ENCODE peak calls at places on chromosomes 4 and X, in seven cellular contexts. B is BE2C, A is A549, T is B cell, E is progenitor cell of endocrine pancreas, J is pancreas, O is type B pancreatic cell. I is an unnamed sample.

GRCh38 chrX:150035531-150035930 is 97.2 kb upstream of the EOLA2 start:
- DNase-seq in B (no peak), A (peak), T (no peak), E (no peak), J (no peak), O (no peak), I (no peak)

GRCh38 chr4:37666625-37667071 is 19.5 kb downstream of the RELL1 start:
- DNase-seq in B (no peak), A (peak), T (no peak), E (no peak), J (no peak), O (no peak), I (no peak)

GRCh38 chr4:176270669-176271068 is 1.6 kb upstream of the ASB5 start:
- DNase-seq in B (peak), A (peak), T (no peak), E (no peak), J (no peak), O (no peak), I (no peak)

GRCh38 chr4:159607824-159608223 is 504.9 kb downstream of the RAPGEF2 start:
- DNase-seq in B (no peak), A (no peak), T (no peak), E (no peak), J (no peak), O (no peak), I (no peak)

GRCh38 chr4:110611968-110612447 is 10.9 kb downstream of the PITX2 start:
- DNase-seq in B (no peak), A (no peak), T (no peak), E (no peak), J (no peak), O (no peak), I (no peak)

GRCh38 chr4:136847881-136848621 is 684.2 kb downstream of the PCDH18 start:
- DNase-seq in B (no peak), A (no peak), T (no peak), E (no peak), J (no peak), O (no peak), I (no peak)

GRCh38 chr4:68366600-68366999 is 16.7 kb upstream of the YTHDC1 start:
- DNase-seq in B (no peak), A (no peak), T (no peak), E (no peak), J (no peak), O (no peak), I (no peak)

GRCh38 chr4:153327247-153327646 is 17.2 kb upstream of the MND1 start:
- DNase-seq in B (no peak), A (no peak), T (no peak), E (no peak), J (no peak), O (no peak), I (no peak)

GRCh38 chrX:56736219-56736618 is 7.2 kb downstream of the NBDY start:
- DNase-seq in B (no peak), A (no peak), T (no peak), E (no peak), J (no peak), O (no peak), I (no peak)

GRCh38 chr4:142293536-142293935 is 552.6 kb downstream of the INPP4B start:
- DNase-seq in B (no peak), A (no peak), T (no peak), E (no peak), J (no peak), O (no peak), I (no peak)

DNA sequence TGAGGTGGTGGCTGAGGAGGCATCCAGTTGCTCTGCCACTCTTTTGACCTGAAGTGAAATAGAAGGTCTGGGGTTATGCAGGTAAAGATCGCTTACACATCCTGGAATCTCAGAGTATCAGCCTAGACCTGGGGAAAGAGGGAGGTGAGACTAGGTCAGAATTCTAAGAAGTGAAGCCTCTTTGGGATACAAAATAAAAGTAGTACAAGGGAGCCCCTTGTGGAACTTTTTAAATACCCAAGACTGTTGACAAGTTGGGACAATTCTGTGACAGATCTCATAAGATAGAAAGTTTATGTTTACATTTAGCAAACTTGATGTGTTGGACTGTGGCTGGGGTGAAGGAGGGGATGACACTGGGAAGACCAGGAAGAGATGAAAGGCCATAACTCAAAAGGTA is 263.2 kb downstream of the SPRY1 start:
- DNase-seq in B (no peak), A (peak), T (no peak), E (no peak), J (no peak), O (no peak), I (no peak)
- TF ChIP-seq CTCF in B (no peak), A (peak), T (peak), E (peak), J (no peak), O (peak), I (peak)

GRCh38 chrX:125436855-125437254 is 117.2 kb downstream of the TEX13C start:
- DNase-seq in B (no peak), A (peak), T (no peak), E (no peak), J (no peak), O (no peak), I (no peak)
- TF ChIP-seq CTCF in B (peak), A (peak), T (no peak), E (peak), J (no peak), O (peak), I (no peak)

DNA sequence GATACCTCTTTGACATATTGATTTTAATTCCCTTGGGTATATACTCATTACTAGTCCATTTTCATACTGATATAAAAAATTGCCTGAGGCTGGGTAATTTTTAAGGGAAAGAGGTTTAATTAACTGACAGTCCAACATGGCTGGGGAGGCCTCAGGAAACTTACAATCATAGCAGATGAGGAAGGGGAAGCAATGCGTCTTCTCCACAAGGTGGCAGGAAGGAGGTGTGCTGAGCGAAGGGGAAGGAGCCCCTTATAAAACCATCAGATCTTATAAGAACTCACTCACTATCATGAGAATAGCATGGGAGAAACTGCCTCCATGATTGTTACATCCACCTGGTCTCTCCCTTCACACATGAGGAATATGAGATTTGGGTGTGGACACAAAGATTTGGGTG is 42.4 kb downstream of the MSX1 start:
- DNase-seq in B (no peak), A (peak), T (no peak), E (no peak), J (no peak), O (no peak), I (no peak)
- TF ChIP-seq CTCF in B (peak), A (no peak), T (peak), E (peak), J (no peak), O (peak), I (peak)

DNA sequence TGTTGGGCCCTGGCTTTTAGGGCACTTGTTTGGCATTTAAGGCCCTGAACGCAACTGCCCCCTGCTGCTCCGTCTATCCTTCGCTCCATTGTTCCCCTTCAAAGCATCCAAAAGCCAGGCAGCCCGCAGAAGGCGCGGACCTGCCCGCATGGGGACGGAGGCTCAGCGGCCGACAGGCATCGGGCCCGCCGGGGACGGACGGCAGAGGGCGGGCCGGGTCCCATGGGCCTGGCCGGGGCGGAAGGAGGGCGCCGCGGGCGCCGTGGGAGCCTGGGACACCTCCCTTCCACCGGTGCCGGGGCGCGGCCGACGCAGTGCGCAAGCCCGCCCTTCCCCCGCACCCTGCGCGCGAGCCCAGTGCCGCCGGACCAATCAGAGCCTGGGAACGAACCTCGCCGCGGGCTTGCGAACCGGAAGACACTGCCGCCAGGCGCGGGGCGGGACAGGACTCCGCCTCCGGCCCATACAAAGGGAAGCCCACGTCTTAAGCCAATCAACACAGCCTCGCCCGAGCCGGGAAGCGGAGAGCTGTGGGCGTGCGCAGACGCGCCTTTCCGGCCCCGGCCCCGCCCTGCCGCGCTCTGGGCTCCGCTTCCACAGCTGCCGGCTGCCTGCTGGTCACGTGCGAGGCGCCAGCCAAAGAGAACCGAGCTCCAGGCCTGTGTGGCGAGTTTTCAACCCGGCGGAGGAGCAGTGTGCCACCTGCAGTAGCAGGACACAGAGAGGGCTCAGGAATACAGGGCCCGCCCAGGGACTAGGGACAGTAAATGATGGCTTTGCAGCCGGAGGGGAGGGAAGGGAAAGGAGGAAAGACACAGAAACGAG is 2.1 kb upstream of the ARHGAP4 start:
- DNase-seq in B (peak), A (peak), T (peak), E (peak), J (peak), O (peak), I (peak)
- TF ChIP-seq CTCF in B (peak), A (peak), T (no peak), E (no peak), J (no peak), O (no peak), I (no peak)

GRCh38 chr4:70508801-70509200 is 9.6 kb upstream of the AMTN start:
- DNase-seq in B (no peak), A (no peak), T (no peak), E (no peak), J (no peak), O (no peak), I (no peak)

GRCh38 chr4:70504733-70505132 is 13.6 kb upstream of the AMTN start:
- DNase-seq in B (no peak), A (no peak), T (no peak), E (no peak), J (no peak), O (no peak), I (no peak)

DNA sequence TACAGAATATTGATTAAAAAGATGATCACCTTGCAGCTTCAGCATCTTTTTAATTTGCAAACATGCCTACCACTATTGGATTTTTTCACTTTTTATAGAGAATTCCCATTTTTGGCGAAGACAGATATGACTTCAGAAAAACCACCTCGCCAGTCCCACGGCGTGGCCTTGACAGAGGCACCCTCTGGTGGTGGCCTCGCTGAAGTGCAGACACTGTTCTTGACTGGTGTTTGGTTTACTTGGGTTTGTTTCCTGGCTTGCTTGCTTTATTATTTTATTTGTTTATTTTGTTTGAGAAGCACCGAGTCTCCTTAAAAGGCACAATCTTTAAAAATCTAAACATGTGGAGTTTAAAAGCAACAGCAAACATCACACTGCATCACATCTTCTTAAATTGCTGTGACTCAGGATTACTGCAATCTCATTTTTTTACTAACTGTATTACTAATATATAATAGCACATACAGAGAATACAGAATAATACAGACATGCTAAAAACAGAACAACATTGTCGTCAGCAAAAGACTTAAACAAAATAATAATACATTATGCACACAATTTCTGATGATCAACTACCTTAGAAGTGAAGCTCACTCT is 13.1 kb upstream of the AMTN start:
- DNase-seq in B (peak), A (peak), T (peak), E (peak), J (peak), O (no peak), I (no peak)
- TF ChIP-seq CTCF in B (peak), A (peak), T (peak), E (peak), J (peak), O (peak), I (peak)

DNA sequence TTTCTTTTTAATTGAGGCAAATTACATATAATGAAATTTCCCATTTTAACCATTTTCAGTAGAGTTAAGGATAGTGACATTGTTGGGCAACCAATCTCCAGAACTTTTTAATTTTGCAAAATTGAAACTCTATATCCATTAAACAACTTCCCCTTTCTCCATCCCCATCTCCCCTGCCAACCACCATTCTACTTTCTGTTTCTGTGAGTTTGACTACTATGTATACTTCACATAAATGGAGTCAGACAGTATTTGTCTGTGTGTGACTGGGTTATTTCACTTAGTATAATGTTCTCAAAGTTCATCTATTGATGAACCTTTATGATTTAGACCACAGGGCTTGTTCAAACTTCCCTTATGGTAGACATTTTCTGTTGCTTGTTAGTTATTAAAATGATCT is 364.5 kb upstream of the MAD2L1 start:
- DNase-seq in B (no peak), A (no peak), T (no peak), E (no peak), J (no peak), O (no peak), I (no peak)
- TF ChIP-seq CTCF in B (no peak), A (no peak), T (no peak), E (no peak), J (no peak), O (no peak), I (no peak)

DNA sequence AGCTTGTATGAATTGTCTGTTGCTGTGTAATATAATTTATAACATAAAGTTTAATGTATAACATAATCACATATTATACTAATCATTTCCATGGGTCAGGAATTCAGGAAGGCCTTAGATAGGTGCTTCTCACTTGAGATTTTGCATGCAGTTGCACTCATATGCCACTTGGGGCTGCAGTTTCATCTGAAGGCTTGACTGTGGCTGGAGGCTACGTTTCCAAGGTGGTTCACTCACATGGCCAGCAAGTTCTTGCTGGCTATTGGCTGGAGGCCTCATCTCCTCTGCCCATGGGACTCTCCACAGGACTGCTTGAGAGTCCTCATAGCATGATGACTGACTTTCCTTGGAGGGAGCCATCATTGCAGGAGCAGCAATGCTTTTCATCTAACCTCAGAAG is 53.4 kb upstream of the STX18 start:
- DNase-seq in B (no peak), A (peak), T (no peak), E (no peak), J (no peak), O (no peak), I (no peak)
- TF ChIP-seq CTCF in B (peak), A (no peak), T (no peak), E (peak), J (no peak), O (peak), I (no peak)

GRCh38 chrX:153700967-153701366 is 13.2 kb downstream of the SLC6A8 start:
- DNase-seq in B (no peak), A (no peak), T (no peak), E (no peak), J (no peak), O (no peak), I (no peak)
- TF ChIP-seq CTCF in B (no peak), A (no peak), T (no peak), E (no peak), J (no peak), O (no peak), I (no peak)

GRCh38 chr4:102807345-102807744 is 20.0 kb downstream of the UBE2D3 start:
- DNase-seq in B (no peak), A (no peak), T (no peak), E (no peak), J (no peak), O (no peak), I (no peak)

GRCh38 chr4:102808009-102808408 is 19.3 kb downstream of the UBE2D3 start:
- DNase-seq in B (no peak), A (no peak), T (no peak), E (no peak), J (no peak), O (no peak), I (no peak)

GRCh38 chr4:102809691-102810090 is 17.7 kb downstream of the UBE2D3 start:
- DNase-seq in B (no peak), A (no peak), T (no peak), E (no peak), J (no peak), O (no peak), I (no peak)

DNA sequence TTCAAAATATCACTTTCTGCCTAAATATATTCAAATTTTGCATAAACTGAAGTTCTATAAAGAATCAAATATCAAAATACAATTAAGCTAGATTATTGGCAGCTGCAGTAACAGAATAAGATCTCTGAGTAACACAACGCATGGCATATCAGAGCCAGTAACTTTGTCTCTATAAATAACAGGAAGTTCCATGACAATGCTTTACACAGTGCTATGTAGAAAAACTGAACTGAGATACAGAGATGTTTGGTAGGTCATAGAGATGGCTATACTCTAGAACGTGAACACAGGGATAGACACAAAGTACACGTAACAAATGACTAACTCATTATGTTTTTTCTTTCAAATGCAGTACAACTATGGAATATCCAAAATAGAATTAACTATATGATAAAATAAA is 18.2 kb downstream of the UBE2D3 start:
- DNase-seq in B (no peak), A (no peak), T (no peak), E (no peak), J (no peak), O (no peak), I (no peak)
- TF ChIP-seq CTCF in B (no peak), A (no peak), T (no peak), E (no peak), J (no peak), O (no peak), I (no peak)

I was measured in osteocyte.